ENCODE peak calls at places on chromosomes 13 and 19, in six cellular contexts. One of them, this sample, is unnamed.

GRCh38 chr13:36769126-36769525 is 49.9 kb upstream of the RFXAP start:
- DNase-seq in Peyer's patch: no peak
- DNase-seq in H54: no peak
- DNase-seq in GM13977: no peak
- DNase-seq in HFFc6: no peak
- DNase-seq in EL: no peak
- DNase-seq in this sample: no peak

GRCh38 chr19:383922-384800 is 24.8 kb downstream of the C2CD4C start:
- DNase-seq in Peyer's patch: peak
- DNase-seq in H54: no peak
- DNase-seq in GM13977: no peak
- DNase-seq in HFFc6: no peak
- DNase-seq in EL: no peak
- DNase-seq in this sample: no peak

GRCh38 chr19:6214881-6215541 is 64.8 kb downstream of the MLLT1 start:
- DNase-seq in Peyer's patch: peak
- DNase-seq in H54: no peak
- DNase-seq in GM13977: no peak
- DNase-seq in HFFc6: no peak
- DNase-seq in EL: no peak
- DNase-seq in this sample: no peak

GRCh38 chr13:75798353-75799245 is 162.5 kb downstream of the LMO7 start:
- DNase-seq in Peyer's patch: no peak
- DNase-seq in H54: peak
- DNase-seq in GM13977: no peak
- DNase-seq in HFFc6: peak
- DNase-seq in EL: peak
- DNase-seq in this sample: no peak

GRCh38 chr13:111911141-111911720 is 155.7 kb upstream of the SOX1 start:
- DNase-seq in Peyer's patch: peak
- DNase-seq in H54: no peak
- DNase-seq in GM13977: no peak
- DNase-seq in HFFc6: no peak
- DNase-seq in EL: no peak
- DNase-seq in this sample: no peak

GRCh38 chr13:40130871-40131636 is 475.6 kb downstream of the COG6 start:
- DNase-seq in Peyer's patch: no peak
- DNase-seq in H54: peak
- DNase-seq in GM13977: no peak
- DNase-seq in HFFc6: no peak
- DNase-seq in EL: peak
- DNase-seq in this sample: no peak

GRCh38 chr19:28940751-28941500 is 272.0 kb downstream of the UQCRFS1 start:
- DNase-seq in Peyer's patch: no peak
- DNase-seq in H54: peak
- DNase-seq in GM13977: no peak
- DNase-seq in HFFc6: peak
- DNase-seq in EL: peak
- DNase-seq in this sample: no peak

GRCh38 chr19:1998712-1999708 is 16.5 kb downstream of the BTBD2 start:
- DNase-seq in Peyer's patch: no peak
- DNase-seq in H54: no peak
- DNase-seq in GM13977: no peak
- DNase-seq in HFFc6: no peak
- DNase-seq in EL: no peak
- DNase-seq in this sample: no peak

GRCh38 chr19:39796000-39796498 is 17.4 kb downstream of the LEUTX start:
- DNase-seq in Peyer's patch: no peak
- DNase-seq in H54: no peak
- DNase-seq in GM13977: no peak
- DNase-seq in HFFc6: no peak
- DNase-seq in EL: no peak
- DNase-seq in this sample: no peak

GRCh38 chr13:92074658-92075057 is 676.2 kb downstream of the GPC5 start:
- DNase-seq in Peyer's patch: no peak
- DNase-seq in H54: no peak
- DNase-seq in GM13977: peak
- DNase-seq in HFFc6: no peak
- DNase-seq in EL: no peak
- DNase-seq in this sample: peak

GRCh38 chr19:17294051-17294891 is 9.0 kb downstream of the ABHD8 start:
- DNase-seq in Peyer's patch: peak
- DNase-seq in H54: peak
- DNase-seq in GM13977: peak
- DNase-seq in HFFc6: no peak
- DNase-seq in EL: peak
- DNase-seq in this sample: peak

GRCh38 chr19:51551673-51552440 is 19.2 kb upstream of the ZNF175 start:
- DNase-seq in Peyer's patch: no peak
- DNase-seq in H54: no peak
- DNase-seq in GM13977: no peak
- DNase-seq in HFFc6: no peak
- DNase-seq in EL: no peak
- DNase-seq in this sample: no peak

GRCh38 chr13:103022328-103022727 is 43.9 kb downstream of the SLC10A2 start:
- DNase-seq in Peyer's patch: no peak
- DNase-seq in H54: no peak
- DNase-seq in GM13977: no peak
- DNase-seq in HFFc6: no peak
- DNase-seq in EL: no peak
- DNase-seq in this sample: no peak